ENCODE peak calls at places on chromosome 19, in ten cellular contexts. R is A673, Y is tibial nerve, N is GM23338, Z is PC-3, H is cardiac muscle cell, B is transverse colon, O is fibroblast of lung, W is neuronal stem cell, P is astrocyte. F is an unnamed sample.

GRCh38 chr19:14361824-14362223 is 19.4 kb upstream of the ADGRE5 start:
- DNase-seq in R (peak; percentile 71), Y (no peak), N (peak; percentile 76), Z (no peak), H (peak; percentile 29), B (no peak), O (no peak), W (no peak), P (no peak), F (no peak)

GRCh38 chr19:35077411-35078223 is 36.1 kb downstream of the HPN start:
- DNase-seq in R (no peak), Y (no peak), N (no peak), Z (no peak), H (no peak), B (no peak), O (no peak), W (no peak), P (no peak), F (no peak)

GRCh38 chr19:19547674-19548345 is 9.7 kb downstream of the CILP2 start:
- DNase-seq in R (no peak), Y (no peak), N (no peak), Z (no peak), H (no peak), B (no peak), O (no peak), W (no peak), P (no peak), F (no peak)

GRCh38 chr19:48746738-48747575 is at the start of gene IZUMO1:
- DNase-seq in R (peak; percentile 95), Y (peak; percentile 33), N (peak; percentile 97), Z (no peak), H (peak; percentile 82), B (peak; percentile 57), O (peak; percentile 90), W (peak; percentile 83), P (peak; percentile 81), F (no peak)

GRCh38 chr19:54325194-54325621 is 12.2 kb upstream of the LILRA5 start:
- DNase-seq in R (peak; percentile 52), Y (no peak), N (peak; percentile 76), Z (peak; percentile 71), H (peak; percentile 50), B (no peak), O (peak; percentile 33), W (peak; percentile 40), P (no peak), F (no peak)

GRCh38 chr19:7349231-7349591 is 474 bp downstream of the ARHGEF18 start:
- DNase-seq in R (no peak), Y (no peak), N (no peak), Z (no peak), H (no peak), B (no peak), O (no peak), W (no peak), P (no peak), F (no peak)

GRCh38 chr19:43997631-43998290 is 5.0 kb upstream of the ZNF230 start:
- DNase-seq in R (no peak), Y (no peak), N (peak; percentile 28), Z (no peak), H (no peak), B (no peak), O (no peak), W (no peak), P (peak; percentile 46), F (no peak)

GRCh38 chr19:44401787-44402115 is 343 bp upstream of the ZNF285 start:
- DNase-seq in R (no peak), Y (no peak), N (peak; percentile 2), Z (no peak), H (no peak), B (no peak), O (no peak), W (no peak), P (no peak), F (no peak)

GRCh38 chr19:30084390-30084819 is 142.4 kb downstream of the URI1 start:
- DNase-seq in R (no peak), Y (no peak), N (no peak), Z (no peak), H (no peak), B (no peak), O (no peak), W (no peak), P (no peak), F (no peak)
- H3K27ac ChIP-seq in R (no peak overlapping the region), Y (no peak overlapping the region), N (no peak overlapping the region), Z (no peak overlapping the region), H (no peak overlapping the region), B (no peak overlapping the region), O (no peak overlapping the region), W (no peak overlapping the region), P (no peak overlapping the region), F (no peak overlapping the region)

DNA sequence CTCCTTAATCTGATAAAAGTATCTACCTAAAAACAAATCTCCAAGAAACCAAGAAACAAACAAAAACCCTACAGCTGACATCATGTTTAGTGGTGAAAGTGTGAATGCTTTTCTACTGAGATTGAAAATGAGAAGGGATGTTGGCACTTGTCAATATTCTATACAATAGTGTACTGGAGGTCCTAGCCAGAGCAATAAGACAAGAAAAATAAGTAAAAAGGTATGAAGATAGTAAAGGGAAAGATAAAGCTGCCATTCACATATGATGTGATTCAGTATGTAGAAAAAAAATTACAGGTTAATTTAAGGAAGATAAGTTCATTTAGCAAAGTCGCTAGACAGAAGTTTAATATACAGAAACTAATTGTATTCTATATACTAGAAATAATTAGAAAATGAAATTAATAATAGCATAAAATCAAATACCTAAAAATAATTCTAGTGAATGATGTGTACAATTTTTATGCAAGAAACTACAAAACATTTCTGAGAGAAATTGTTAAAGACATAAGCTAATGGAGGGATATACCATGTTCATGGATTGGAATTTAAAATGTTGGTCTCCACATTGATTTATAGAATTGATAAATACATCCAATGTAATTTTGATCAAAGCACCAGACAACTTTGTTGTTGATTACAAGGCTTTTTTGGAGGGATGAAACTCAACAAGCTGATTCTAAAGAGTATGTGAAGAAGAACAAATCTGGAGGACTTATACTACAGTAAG is 2.4 kb upstream of the SLC7A10 start:
- DNase-seq in R (no peak), Y (no peak), N (no peak), Z (no peak), H (no peak), B (no peak), O (peak; percentile 3), W (no peak), P (no peak), F (no peak)
- H3K4me3 ChIP-seq in R (no peak overlapping the region), Y (no peak overlapping the region), N (peak overlapping the region; percentile 66), Z (no peak overlapping the region), H (no peak overlapping the region), B (no peak overlapping the region), O (no peak overlapping the region), W (no peak overlapping the region), P (no peak overlapping the region), F (no peak overlapping the region)

DNA sequence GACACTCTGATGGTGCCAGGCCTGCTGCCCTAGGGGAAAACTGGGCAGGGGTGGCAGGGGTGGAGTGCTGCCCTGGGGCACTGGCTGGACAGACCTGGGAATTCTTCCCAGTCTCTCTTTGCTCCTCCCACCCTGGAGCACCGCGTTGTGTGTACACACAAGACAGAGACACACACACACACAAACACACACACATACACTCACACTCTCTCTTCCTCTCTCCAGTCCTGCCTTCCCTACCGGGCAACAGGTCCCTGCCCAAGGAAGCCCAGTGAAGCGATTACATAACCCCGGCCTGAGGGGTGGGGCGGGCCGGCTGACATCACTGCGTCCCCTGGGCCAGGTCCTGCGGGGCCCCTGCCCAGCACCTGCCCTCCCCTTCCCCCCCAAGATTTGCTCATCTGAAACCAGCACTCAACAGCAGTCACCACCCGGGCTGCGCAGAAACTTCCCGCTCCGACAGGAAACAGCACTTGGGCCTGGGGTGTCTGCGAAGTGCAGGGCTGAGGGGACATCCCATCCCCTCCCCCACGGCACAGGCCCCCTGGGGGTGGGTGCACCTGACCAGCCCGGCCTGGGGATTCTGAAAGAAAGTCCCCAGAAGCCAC is 1.2 kb downstream of the MKNK2 start:
- DNase-seq in R (peak; percentile 50), Y (peak; percentile 80), N (peak; percentile 69), Z (peak; percentile 67), H (peak; percentile 54), B (peak; percentile 90), O (peak; percentile 62), W (no peak), P (peak; percentile 64), F (no peak)
- H3K4me1 ChIP-seq in R (peaks cover 12% of the 10 kb centered on the region), Y (peaks cover 65% of the 10 kb centered on the region), N (no peaks in the 10 kb centered on the region), Z (peaks cover 31% of the 10 kb centered on the region), H (peaks cover 11% of the 10 kb centered on the region), B (peaks cover 59% of the 10 kb centered on the region), O (peaks cover 19% of the 10 kb centered on the region), W (peaks cover 20% of the 10 kb centered on the region), P (peaks cover 29% of the 10 kb centered on the region), F (peaks cover 85% of the 10 kb centered on the region)

GRCh38 chr19:10935371-10936059 is 6.9 kb downstream of the TIMM29 start:
- DNase-seq in R (no peak), Y (no peak), N (no peak), Z (no peak), H (no peak), B (no peak), O (no peak), W (no peak), P (no peak), F (no peak)

DNA sequence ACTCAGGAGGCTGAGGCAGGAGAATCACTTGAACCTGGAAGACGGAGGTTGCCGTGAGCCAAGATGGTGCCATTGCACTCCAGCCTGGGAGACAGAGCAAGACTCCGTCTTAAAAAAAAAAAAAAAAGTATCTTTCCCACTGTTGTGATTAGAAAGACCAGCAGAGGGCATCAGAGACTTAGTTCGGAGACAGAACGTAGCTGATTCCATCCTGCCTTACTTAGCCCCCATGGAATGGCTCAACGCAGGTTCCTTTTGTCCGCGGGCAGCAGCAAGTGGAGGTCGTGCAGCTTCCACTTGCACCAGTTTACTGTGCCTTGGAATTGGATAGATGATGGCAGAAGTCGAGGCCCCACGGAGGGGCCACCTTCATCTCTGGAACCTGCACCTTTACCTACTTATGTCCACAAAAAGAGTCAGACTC is 8.1 kb downstream of the TIMM29 start:
- DNase-seq in R (peak; percentile 89), Y (no peak), N (peak; percentile 96), Z (peak; percentile 94), H (peak; percentile 92), B (peak; percentile 40), O (peak; percentile 85), W (peak; percentile 80), P (peak; percentile 66), F (no peak)
- H3K27ac ChIP-seq in R (no peak overlapping the region), Y (no peak overlapping the region), N (peak overlapping the region; percentile 39), Z (no peak overlapping the region), H (no peak overlapping the region), B (peak overlapping the region; percentile 50), O (no peak overlapping the region), W (no peak overlapping the region), P (no peak overlapping the region), F (no peak overlapping the region)

DNA sequence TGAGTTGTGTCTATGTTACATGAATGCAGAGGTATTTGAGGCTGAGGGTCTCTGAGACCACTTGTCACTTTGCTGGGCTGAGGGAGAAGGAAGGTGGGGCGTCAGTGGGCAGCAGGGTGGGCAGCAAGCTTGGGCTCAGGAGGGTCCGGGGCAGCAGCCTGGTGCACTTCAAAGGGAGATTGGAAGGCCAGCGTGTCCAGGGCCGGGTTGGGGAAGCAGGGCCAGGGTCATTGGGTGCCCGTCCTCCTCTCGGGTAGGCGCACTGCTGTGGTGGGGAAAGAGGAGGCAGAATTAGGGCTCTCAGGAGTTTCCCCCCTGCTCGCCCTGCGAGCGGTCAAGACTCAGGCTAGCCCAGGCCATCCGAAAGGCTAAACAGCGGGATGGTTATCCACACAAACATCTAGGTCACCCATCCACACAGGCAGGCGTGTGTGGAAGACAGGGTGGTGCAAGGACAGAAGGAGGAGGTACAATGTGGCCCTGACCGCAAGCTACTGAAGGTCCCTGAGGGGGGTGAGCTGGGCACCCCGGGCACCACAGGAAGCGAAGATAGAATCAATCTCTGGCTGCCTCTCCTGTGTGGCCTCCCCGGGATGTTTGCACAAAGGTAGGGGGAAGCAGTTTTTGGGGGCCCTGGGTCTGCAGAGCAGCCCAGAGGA is 37.7 kb downstream of the MYO9B start:
- DNase-seq in R (no peak), Y (no peak), N (no peak), Z (no peak), H (no peak), B (no peak), O (no peak), W (no peak), P (no peak), F (no peak)
- H3K4me3 ChIP-seq in R (no peak overlapping the region), Y (no peak overlapping the region), N (no peak overlapping the region), Z (no peak overlapping the region), H (no peak overlapping the region), B (no peak overlapping the region), O (no peak overlapping the region), W (no peak overlapping the region), P (no peak overlapping the region), F (no peak overlapping the region)

F was measured in vagina.